ENCODE peak calls at places on chromosomes 6 and 20, in seven cellular contexts. I is coronary artery; P is stimulated activated CD4-positive, alpha-beta T cell treated with anti-CD3 and anti-CD28 coated beads, Interleukin-4, amount 100 ng/mL, for 4 hours; M is AG20443; V is T-helper 1 cell; G is endothelial cell; L is CD8-positive, alpha-beta memory T cell. Q is an unnamed sample.

GRCh38 chr6:116682334-116682712 is 1.3 kb downstream of the KPNA5 start:
- DNase-seq in I (no peak), P (no peak), M (peak), V (peak), G (no peak), L (peak), Q (peak)

GRCh38 chr6:156994215-156995076 is 217.3 kb downstream of the ARID1B start:
- DNase-seq in I (no peak), P (no peak), M (no peak), V (no peak), G (no peak), L (no peak), Q (no peak)

GRCh38 chr6:164505425-164505824 is 804.0 kb downstream of the C6orf118 start:
- DNase-seq in I (no peak), P (no peak), M (no peak), V (no peak), G (no peak), L (no peak), Q (no peak)

GRCh38 chr20:32727663-32728062 is 15.6 kb downstream of the COMMD7 start:
- DNase-seq in I (no peak), P (no peak), M (peak), V (no peak), G (no peak), L (no peak), Q (no peak)

GRCh38 chr20:39070484-39071231 is 108.5 kb downstream of the DHX35 start:
- DNase-seq in I (no peak), P (no peak), M (peak), V (no peak), G (no peak), L (no peak), Q (no peak)

GRCh38 chr20:21518292-21518991 is 4.6 kb upstream of the NKX2-2 start:
- DNase-seq in I (no peak), P (no peak), M (no peak), V (no peak), G (no peak), L (no peak), Q (no peak)

GRCh38 chr6:113645576-113645970 is 211.6 kb upstream of the MARCKS start:
- DNase-seq in I (no peak), P (no peak), M (peak), V (no peak), G (no peak), L (no peak), Q (no peak)

GRCh38 chr6:49551126-49551865 is 828 bp downstream of the C6orf141 start:
- DNase-seq in I (no peak), P (no peak), M (peak), V (no peak), G (peak), L (no peak), Q (peak)

GRCh38 chr20:36352843-36353553 is 46.9 kb downstream of the DLGAP4 start:
- DNase-seq in I (no peak), P (no peak), M (no peak), V (no peak), G (no peak), L (no peak), Q (no peak)

Q was measured in erythroblast.